ENCODE peak calls at places on chromosomes 1 and 21, in ten cellular contexts. Q is activated naive CD4-positive, alpha-beta T cell treated with anti-CD3 and anti-CD28 coated beads, Interleukin-2, amount 10 ng/mL, durations not matched to agents 7 days and 5 days; U is psoas muscle; L is aorta; X is central memory CD4-positive, alpha-beta T cell; B is T-helper 17 cell; Z is foreskin keratinocyte; T is nucleus accumbens; F is M059J; E is activated naive CD8-positive, alpha-beta T cell treated with anti-CD3 and anti-CD28 coated beads, Interleukin-2, amount 50 U/mL, for 24 hours. N is an unnamed sample.

GRCh38 chr1:211424018-211424417 is 67.9 kb downstream of the RD3 start:
- DNase-seq in X (no peak), Z (no peak), E (no peak), T (no peak), U (no peak), Q (no peak), L (no peak), B (no peak), F (no peak), N (no peak)

GRCh38 chr1:29344336-29344735 is 108.0 kb downstream of the PTPRU start:
- DNase-seq in E (no peak), X (no peak), Z (no peak), Q (no peak), B (no peak), U (no peak), L (no peak), T (no peak), F (no peak), N (peak; percentile 77)

GRCh38 chr1:28470146-28470545 is 35.7 kb upstream of the RCC1 start:
- DNase-seq in Z (no peak), Q (no peak), X (no peak), E (no peak), U (no peak), L (no peak), F (no peak), B (no peak), T (no peak), N (no peak)

GRCh38 chr1:53577141-53578100 is 118.2 kb downstream of the DMRTB1 start:
- DNase-seq in L (peak; percentile 30), U (no peak), Z (no peak), X (no peak), Q (no peak), B (no peak), E (no peak), F (no peak), T (no peak), N (peak; percentile 14)

GRCh38 chr1:31203215-31203614 is 36.5 kb downstream of the NKAIN1 start:
- DNase-seq in Z (no peak), E (no peak), Q (no peak), F (peak; percentile 48), U (no peak), B (no peak), L (no peak), T (peak; percentile 73), X (no peak), N (no peak)

GRCh38 chr1:66732407-66733166 is 19.7 kb upstream of the DYNLT5 start:
- DNase-seq in L (no peak), U (no peak), F (peak; percentile 60), B (no peak), X (no peak), T (no peak), Q (no peak), Z (peak; percentile 48), E (no peak), N (no peak)

GRCh38 chr1:26138974-26139558 is 19.8 kb upstream of the FAM110D start:
- DNase-seq in B (no peak), X (no peak), T (no peak), F (no peak), Q (no peak), Z (no peak), E (no peak), L (no peak), U (no peak), N (no peak)

GRCh38 chr1:204573563-204573925 is 57.3 kb downstream of the MDM4 start:
- DNase-seq in X (no peak), Z (peak; percentile 33), F (peak; percentile 58), B (no peak), T (no peak), U (no peak), E (no peak), Q (no peak), L (no peak), N (peak; percentile 60)

GRCh38 chr1:231322880-231323530 is 14.6 kb downstream of the EXOC8 start:
- DNase-seq in E (no peak), L (no peak), U (no peak), Q (no peak), B (no peak), X (no peak), F (no peak), T (no peak), Z (no peak), N (no peak)

GRCh38 chr1:213759359-213760181 is 228.2 kb upstream of the PROX1 start:
- DNase-seq in Q (no peak), U (no peak), B (no peak), X (no peak), T (no peak), Z (no peak), L (no peak), F (no peak), E (no peak), N (peak; percentile 67)

GRCh38 chr1:95957748-95958147 is 723.7 kb downstream of the RWDD3 start:
- DNase-seq in B (no peak), E (no peak), Q (no peak), U (no peak), L (no peak), T (no peak), X (no peak), Z (no peak), F (no peak), N (no peak)

GRCh38 chr21:44834231-44834950 is 16.5 kb upstream of the SUMO3 start:
- DNase-seq in Z (no peak), Q (no peak), X (no peak), E (no peak), L (no peak), T (no peak), U (no peak), B (no peak), F (no peak), N (no peak)

GRCh38 chr1:151611288-151611790 is 511 bp upstream of the SNX27 start:
- DNase-seq in E (peak; percentile 7), L (no peak), U (no peak), B (no peak), Z (peak; percentile 62), Q (no peak), X (no peak), T (no peak), F (peak; percentile 47), N (peak; percentile 37)

GRCh38 chr21:42456457-42456856 is 39.6 kb downstream of the RSPH1 start:
- DNase-seq in B (no peak), L (no peak), Z (no peak), Q (peak; percentile 60), U (no peak), E (peak; percentile 42), F (peak; percentile 20), T (no peak), X (peak; percentile 45), N (no peak)

GRCh38 chr1:161487483-161487827 is 17.8 kb upstream of the FCGR2A start:
- DNase-seq in B (no peak), F (peak; percentile 82), U (no peak), Q (no peak), L (peak; percentile 80), X (no peak), E (no peak), Z (peak; percentile 65), T (peak; percentile 37), N (no peak)

GRCh38 chr21:25506887-25507286 is 100.4 kb downstream of the MRPL39 start:
- DNase-seq in U (no peak), L (no peak), B (no peak), Z (no peak), Q (no peak), X (no peak), E (no peak), F (no peak), T (no peak), N (peak; percentile 23)

GRCh38 chr21:32958288-32958992 is 67.3 kb upstream of the OLIG2 start:
- DNase-seq in L (no peak), Z (peak; percentile 5), B (no peak), F (peak; percentile 5), E (no peak), X (no peak), T (no peak), Q (no peak), U (no peak), N (no peak)

GRCh38 chr21:44789880-44790279 is 11.7 kb downstream of the UBE2G2 start:
- DNase-seq in Q (no peak), U (no peak), F (peak; percentile 69), T (no peak), B (no peak), Z (peak; percentile 56), X (no peak), E (no peak), L (no peak), N (no peak)

GRCh38 chr1:11045428-11046269 is 1.4 kb downstream of the MASP2 start:
- DNase-seq in B (no peak), X (no peak), U (no peak), Z (no peak), T (no peak), E (no peak), L (no peak), F (no peak), Q (no peak), N (no peak)

GRCh38 chr1:59142663-59143487 is 154.0 kb upstream of the FGGY start:
- DNase-seq in T (no peak), F (peak; percentile 99), B (no peak), Q (no peak), E (no peak), L (peak; percentile 46), X (no peak), U (no peak), Z (peak; percentile 99), N (no peak)

GRCh38 chr1:161114556-161114955 is 3.3 kb downstream of the PFDN2 start:
- DNase-seq in L (no peak), Z (no peak), X (no peak), Q (no peak), U (no peak), E (no peak), B (no peak), F (no peak), T (no peak), N (no peak)